ENCODE peak calls at places on chromosomes 7 and 10, in nine cellular contexts. G is Panc1; N is A549; Y is AG20443; P is amniotic stem cell; V is activated T-cell treated with anti-CD3 and anti-CD28 coated beads, Interleukin-2, amount 50 U/mL, for 72 hours; T is ELR; O is SW480; Q is AG04449. M is an unnamed sample.

GRCh38 chr10:52483587-52483986 is 169.5 kb downstream of the DKK1 start:
- DNase-seq in G (no peak), N (no peak), Y (no peak), P (no peak), V (no peak), T (no peak), O (no peak), Q (no peak), M (no peak)

GRCh38 chr10:22693371-22693784 is 21.0 kb downstream of the PIP4K2A start:
- DNase-seq in G (no peak), N (no peak), Y (peak; percentile 78), P (no peak), V (peak; percentile 37), T (peak; percentile 79), O (no peak), Q (no peak), M (no peak)

GRCh38 chr7:894164-894867 is 18.0 kb downstream of the GET4 start:
- DNase-seq in G (no peak), N (no peak), Y (no peak), P (no peak), V (no peak), T (no peak), O (no peak), Q (no peak), M (no peak)

GRCh38 chr7:30852744-30853288 is 58.8 kb upstream of the AQP1 start:
- DNase-seq in G (no peak), N (no peak), Y (no peak), P (no peak), V (no peak), T (no peak), O (no peak), Q (no peak), M (no peak)

GRCh38 chr7:1004018-1004880 is 21.3 kb downstream of the CYP2W1 start:
- DNase-seq in G (no peak), N (no peak), Y (no peak), P (no peak), V (no peak), T (no peak), O (no peak), Q (no peak), M (no peak)

GRCh38 chr10:14389981-14390590 is 59.4 kb upstream of the FRMD4A start:
- DNase-seq in G (no peak), N (no peak), Y (no peak), P (no peak), V (peak; percentile 75), T (no peak), O (no peak), Q (no peak), M (no peak)

GRCh38 chr7:70838292-70838907 is 293.5 kb upstream of the GALNT17 start:
- DNase-seq in G (no peak), N (no peak), Y (no peak), P (no peak), V (no peak), T (no peak), O (no peak), Q (no peak), M (no peak)

GRCh38 chr7:39187130-39187529 is 209.4 kb downstream of the POU6F2 start:
- DNase-seq in G (no peak), N (no peak), Y (no peak), P (no peak), V (no peak), T (no peak), O (no peak), Q (no peak), M (no peak)

GRCh38 chr7:22173884-22174573 is 182.9 kb downstream of the RAPGEF5 start:
- DNase-seq in G (no peak), N (no peak), Y (peak; percentile 14), P (no peak), V (peak; percentile 33), T (peak; percentile 15), O (peak; percentile 14), Q (no peak), M (no peak)

GRCh38 chr10:113718974-113719822 is 32.3 kb upstream of the PLEKHS1 start:
- DNase-seq in G (no peak), N (no peak), Y (no peak), P (no peak), V (no peak), T (no peak), O (peak; percentile 41), Q (no peak), M (no peak)

GRCh38 chr10:77789861-77790260 is 136.7 kb downstream of the DLG5 start:
- DNase-seq in G (no peak), N (no peak), Y (no peak), P (no peak), V (no peak), T (no peak), O (no peak), Q (no peak), M (no peak)

GRCh38 chr10:79171504-79171903 is 102.7 kb downstream of the ZMIZ1 start:
- DNase-seq in G (no peak), N (no peak), Y (no peak), P (no peak), V (no peak), T (no peak), O (no peak), Q (no peak), M (no peak)

GRCh38 chr7:69677905-69678793 is 79.9 kb downstream of the AUTS2 start:
- DNase-seq in G (no peak), N (no peak), Y (no peak), P (no peak), V (no peak), T (no peak), O (no peak), Q (no peak), M (no peak)

GRCh38 chr10:101770331-101771215 is 5.3 kb downstream of the FGF8 start:
- DNase-seq in G (no peak), N (no peak), Y (peak; percentile 9), P (no peak), V (no peak), T (no peak), O (no peak), Q (no peak), M (no peak)

GRCh38 chr10:87782721-87783120 is 35.3 kb downstream of the ATAD1 start:
- DNase-seq in G (no peak), N (no peak), Y (no peak), P (no peak), V (no peak), T (no peak), O (no peak), Q (no peak), M (no peak)

GRCh38 chr10:9792181-9792580 is 1225.5 kb upstream of the CELF2 start:
- DNase-seq in G (no peak), N (no peak), Y (peak; percentile 11), P (no peak), V (no peak), T (peak; percentile 7), O (no peak), Q (no peak), M (no peak)

GRCh38 chr10:19654576-19654975 is 161.7 kb upstream of the PLXDC2 start:
- DNase-seq in G (no peak), N (no peak), Y (peak; percentile 53), P (peak; percentile 13), V (no peak), T (peak; percentile 67), O (peak; percentile 22), Q (peak; percentile 12), M (no peak)

GRCh38 chr10:33290286-33291052 is 44.0 kb downstream of the NRP1 start:
- DNase-seq in G (no peak), N (peak; percentile 32), Y (no peak), P (no peak), V (no peak), T (peak; percentile 13), O (no peak), Q (no peak), M (no peak)

GRCh38 chr7:85475476-85475875 is 288.6 kb upstream of the SEMA3D start:
- DNase-seq in G (no peak), N (no peak), Y (no peak), P (no peak), V (no peak), T (no peak), O (no peak), Q (no peak), M (no peak)

GRCh38 chr10:125878957-125879835 is 1.9 kb downstream of the DHX32 start:
- DNase-seq in G (peak; percentile 89), N (peak; percentile 75), Y (peak; percentile 72), P (peak; percentile 63), V (no peak), T (peak; percentile 95), O (peak; percentile 50), Q (peak; percentile 65), M (peak; percentile 73)

GRCh38 chr10:77223532-77224460 is 413.8 kb downstream of the KCNMA1 start:
- DNase-seq in G (no peak), N (no peak), Y (no peak), P (no peak), V (no peak), T (no peak), O (no peak), Q (no peak), M (no peak)

GRCh38 chr7:3336042-3336665 is 35.1 kb downstream of the SDK1 start:
- DNase-seq in G (no peak), N (no peak), Y (no peak), P (no peak), V (no peak), T (no peak), O (no peak), Q (no peak), M (no peak)

GRCh38 chr10:54961040-54961439 is 160.0 kb upstream of the PCDH15 start:
- DNase-seq in G (no peak), N (no peak), Y (no peak), P (no peak), V (no peak), T (no peak), O (no peak), Q (no peak), M (no peak)

GRCh38 chr10:126050301-126050700 is 153.9 kb downstream of the FANK1 start:
- DNase-seq in G (no peak), N (no peak), Y (no peak), P (no peak), V (no peak), T (no peak), O (no peak), Q (no peak), M (no peak)

GRCh38 chr10:88039496-88040200 is 176.2 kb downstream of the PTEN start:
- DNase-seq in G (no peak), N (no peak), Y (no peak), P (no peak), V (no peak), T (peak; percentile 51), O (no peak), Q (no peak), M (no peak)

M was measured in epithelial cell of prostate.